ENCODE peak calls at places on chromosomes 5 and 9, in ten cellular contexts. B is A549, Q is aorta, D is tibial artery, U is neural progenitor cell, J is MM.1S, N is spleen, G is RWPE1, O is lower lobe of right lung, T is body of pancreas. V is an unnamed sample.

GRCh38 chr5:40410231-40410861 is 269.4 kb upstream of the PTGER4 start:
- DNase-seq in B (no peak), Q (no peak), D (no peak), U (no peak), J (no peak), N (no peak), G (peak; percentile 65), O (no peak), T (no peak), V (no peak)

GRCh38 chr5:51279983-51280382 is 103.3 kb upstream of the ISL1 start:
- DNase-seq in B (no peak), Q (no peak), D (no peak), U (peak; percentile 11), J (no peak), N (no peak), G (peak; percentile 5), O (no peak), T (peak; percentile 14), V (no peak)

GRCh38 chr9:130029223-130029583 is 13.8 kb downstream of the FNBP1 start:
- DNase-seq in B (no peak), Q (no peak), D (no peak), U (no peak), J (no peak), N (no peak), G (no peak), O (no peak), T (no peak), V (no peak)

GRCh38 chr5:44952376-44952775 is 143.6 kb downstream of the MRPS30 start:
- DNase-seq in B (peak; percentile 4), Q (no peak), D (no peak), U (peak; percentile 36), J (peak; percentile 56), N (no peak), G (peak; percentile 26), O (no peak), T (no peak), V (no peak)

GRCh38 chr5:54063817-54064216 is 246.6 kb downstream of the ARL15 start:
- DNase-seq in B (no peak), Q (no peak), D (no peak), U (no peak), J (no peak), N (no peak), G (no peak), O (no peak), T (no peak), V (no peak)

GRCh38 chr9:137311171-137311970 is 9.3 kb upstream of the NRARP start:
- DNase-seq in B (no peak), Q (peak; percentile 70), D (peak; percentile 73), U (peak; percentile 1), J (no peak), N (peak; percentile 73), G (peak; percentile 99), O (peak; percentile 64), T (peak; percentile 99), V (peak; percentile 42)

GRCh38 chr9:127166111-127166510 is 43.7 kb upstream of the ANGPTL2 start:
- DNase-seq in B (no peak), Q (no peak), D (no peak), U (no peak), J (no peak), N (no peak), G (no peak), O (no peak), T (no peak), V (no peak)

GRCh38 chr9:110050925-110051355 is 157.0 kb downstream of the C9orf152 start:
- DNase-seq in B (peak; percentile 40), Q (no peak), D (peak; percentile 72), U (no peak), J (peak; percentile 89), N (no peak), G (peak; percentile 94), O (no peak), T (peak; percentile 24), V (no peak)

GRCh38 chr5:37683072-37683471 is 156.8 kb downstream of the GDNF start:
- DNase-seq in B (no peak), Q (no peak), D (no peak), U (no peak), J (no peak), N (no peak), G (no peak), O (no peak), T (no peak), V (no peak)

GRCh38 chr5:84715087-84715486 is 330.4 kb upstream of the EDIL3 start:
- DNase-seq in B (no peak), Q (no peak), D (no peak), U (no peak), J (no peak), N (no peak), G (no peak), O (no peak), T (no peak), V (no peak)

GRCh38 chr9:69465473-69465872 is 140.5 kb downstream of the ENTREP1 start:
- DNase-seq in B (no peak), Q (no peak), D (no peak), U (no peak), J (no peak), N (no peak), G (no peak), O (no peak), T (peak; percentile 27), V (no peak)

GRCh38 chr5:106006242-106006641 is 1664.5 kb downstream of the EFNA5 start:
- DNase-seq in B (no peak), Q (no peak), D (no peak), U (no peak), J (no peak), N (no peak), G (no peak), O (no peak), T (no peak), V (no peak)

GRCh38 chr9:123426406-123426805 is 70.4 kb downstream of the CRB2 start:
- DNase-seq in B (no peak), Q (peak; percentile 6), D (no peak), U (no peak), J (peak; percentile 62), N (peak; percentile 13), G (no peak), O (no peak), T (no peak), V (no peak)
- H3K27ac ChIP-seq in B (no peak overlapping the region), Q (no peak overlapping the region), D (no peak overlapping the region), U (no peak overlapping the region), J (peak overlapping the region; percentile 41), N (no peak overlapping the region), G (no peak overlapping the region), O (no peak overlapping the region), T (no peak overlapping the region), V (no peak overlapping the region)

DNA sequence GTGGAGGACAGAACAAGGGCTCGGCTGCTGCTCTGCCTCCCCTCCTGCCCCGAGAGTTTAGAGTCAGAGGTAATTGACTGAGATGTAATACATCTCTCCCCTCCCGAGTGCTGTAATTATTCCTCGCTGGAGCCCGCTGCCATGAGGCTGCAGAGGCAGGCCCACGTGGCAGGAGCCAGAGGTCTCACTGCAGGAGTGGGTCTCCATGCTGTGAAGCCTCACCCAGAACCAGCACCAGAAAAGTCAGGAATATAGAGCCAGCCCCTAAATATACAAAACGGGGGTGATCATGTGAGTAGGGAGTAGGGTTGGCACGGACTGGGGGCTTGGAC is 2.5 kb downstream of the FAM163B start:
- DNase-seq in B (no peak), Q (peak; percentile 43), D (no peak), U (no peak), J (no peak), N (no peak), G (no peak), O (peak; percentile 4), T (no peak), V (peak; percentile 31)
- H3K27ac ChIP-seq in B (no peak overlapping the region), Q (no peak overlapping the region), D (no peak overlapping the region), U (no peak overlapping the region), J (no peak overlapping the region), N (no peak overlapping the region), G (no peak overlapping the region), O (no peak overlapping the region), T (no peak overlapping the region), V (no peak overlapping the region)

GRCh38 chr5:172774561-172775271 is 3.7 kb upstream of the DUSP1 start:
- DNase-seq in B (no peak), Q (no peak), D (peak; percentile 62), U (no peak), J (no peak), N (no peak), G (no peak), O (no peak), T (no peak), V (no peak)

GRCh38 chr5:172773481-172774469 is 2.8 kb upstream of the DUSP1 start:
- DNase-seq in B (no peak), Q (no peak), D (peak; percentile 68), U (peak; percentile 32), J (no peak), N (peak; percentile 80), G (no peak), O (no peak), T (no peak), V (no peak)

GRCh38 chr5:172776235-172776594 is 5.2 kb upstream of the DUSP1 start:
- DNase-seq in B (no peak), Q (no peak), D (no peak), U (no peak), J (no peak), N (no peak), G (no peak), O (no peak), T (no peak), V (no peak)

GRCh38 chr5:172777381-172778222 is 6.6 kb upstream of the DUSP1 start:
- DNase-seq in B (peak; percentile 88), Q (peak; percentile 93), D (peak; percentile 95), U (no peak), J (peak; percentile 92), N (peak; percentile 98), G (peak; percentile 78), O (peak; percentile 93), T (peak; percentile 91), V (peak; percentile 95)

DNA sequence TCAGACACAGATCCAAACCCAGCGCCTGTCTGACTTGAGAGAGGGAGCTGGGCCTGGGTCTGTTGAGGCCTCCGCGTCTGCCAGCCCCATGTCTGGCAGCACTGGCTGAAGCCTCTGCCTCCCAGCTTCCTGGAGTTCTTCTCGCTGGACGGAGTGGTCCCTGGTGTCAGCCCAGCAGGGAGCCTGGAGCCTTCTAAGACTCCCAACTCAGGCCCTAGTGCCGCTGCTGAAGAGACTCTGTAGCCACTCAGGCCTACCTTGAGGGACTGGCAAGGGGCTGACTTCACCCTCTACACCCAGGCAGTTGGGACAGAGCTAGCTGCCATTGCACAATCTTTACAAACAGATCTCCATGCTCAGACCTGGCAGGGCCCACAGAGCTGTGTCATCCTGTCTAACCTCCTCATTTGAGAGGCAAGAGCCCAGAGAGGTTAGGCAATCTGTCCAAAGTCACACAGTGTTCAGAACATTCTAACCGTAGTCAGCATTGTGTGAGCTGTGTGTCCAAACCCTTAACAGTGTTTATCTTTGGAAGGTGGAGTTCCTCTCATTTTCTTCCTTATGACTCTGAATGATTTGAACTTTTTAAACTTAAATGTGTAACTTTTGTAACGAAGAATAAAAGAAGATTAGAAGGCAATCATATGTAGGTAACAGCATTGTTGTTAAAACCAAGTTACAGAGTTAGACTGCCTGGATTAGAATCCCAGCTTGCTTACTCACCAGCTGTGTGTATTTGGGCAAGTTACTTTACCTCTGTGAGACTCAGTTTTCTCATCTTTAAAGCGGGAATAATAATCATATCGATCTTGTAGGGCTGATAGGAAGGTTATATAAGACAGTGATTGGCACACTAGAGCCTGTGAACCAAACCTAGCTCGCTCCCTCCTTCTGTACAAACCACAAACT is 4.6 kb upstream of the DUSP1 start:
- DNase-seq in B (no peak), Q (no peak), D (peak; percentile 94), U (no peak), J (no peak), N (peak; percentile 87), G (peak; percentile 76), O (peak; percentile 93), T (peak; percentile 82), V (peak; percentile 85)
- H3K27ac ChIP-seq in B (peak overlapping the region; percentile 97), Q (no peak overlapping the region), D (peak overlapping the region; percentile 96), U (no peak overlapping the region), J (no peak overlapping the region), N (peak overlapping the region; percentile 100), G (peak overlapping the region; percentile 100), O (peak overlapping the region; percentile 100), T (peak overlapping the region; percentile 99), V (peak overlapping the region; percentile 80)

GRCh38 chr9:93089024-93089423 is 7.0 kb upstream of the CARD19 start:
- DNase-seq in B (no peak), Q (no peak), D (peak; percentile 0), U (peak; percentile 0), J (no peak), N (no peak), G (no peak), O (no peak), T (no peak), V (no peak)
- H3K27ac ChIP-seq in B (no peak overlapping the region), Q (no peak overlapping the region), D (no peak overlapping the region), U (no peak overlapping the region), J (no peak overlapping the region), N (no peak overlapping the region), G (no peak overlapping the region), O (no peak overlapping the region), T (no peak overlapping the region), V (no peak overlapping the region)